ENCODE peak calls at places on chromosome 6, in nine cellular contexts. L, V, O, K, T, M, U, S and I are unnamed samples.

GRCh38 chr6:158068893-158069799 is 87.5 kb downstream of the SYNJ2 start:
- DNase-seq in L (peak), K (no peak), V (no peak), O (peak), U (peak), S (peak), M (no peak), T (peak), I (peak)

GRCh38 chr6:141164042-141164748 is 968.5 kb upstream of the GJE1 start:
- DNase-seq in L (no peak), S (no peak), V (no peak), O (no peak), M (no peak), K (no peak), T (no peak), U (no peak), I (peak)

GRCh38 chr6:39263299-39264037 is 34.2 kb upstream of the KCNK5 start:
- DNase-seq in U (no peak), M (no peak), V (no peak), T (no peak), L (no peak), S (no peak), K (no peak), O (no peak), I (peak)

GRCh38 chr6:141988954-141989705 is 143.6 kb upstream of the GJE1 start:
- DNase-seq in T (no peak), L (peak), M (no peak), S (peak), O (peak), U (no peak), K (peak), V (peak), I (peak)

GRCh38 chr6:105986998-105987397 is 99.1 kb upstream of the PRDM1 start:
- DNase-seq in V (no peak), K (no peak), U (no peak), L (peak), M (no peak), S (no peak), O (no peak), T (no peak), I (no peak)

GRCh38 chr6:149045404-149045803 is 272.1 kb upstream of the TAB2 start:
- DNase-seq in U (no peak), S (no peak), T (no peak), O (no peak), V (no peak), K (no peak), M (no peak), L (no peak), I (peak)

GRCh38 chr6:121504227-121504626 is 68.8 kb downstream of the GJA1 start:
- DNase-seq in O (peak), M (no peak), V (no peak), T (no peak), U (no peak), S (peak), K (no peak), L (peak), I (no peak)

GRCh38 chr6:146472918-146473317 is 70.7 kb upstream of the RAB32 start:
- DNase-seq in L (no peak), V (no peak), S (no peak), U (no peak), K (no peak), T (no peak), O (no peak), M (no peak), I (peak)

GRCh38 chr6:153043719-153044118 is 41.2 kb upstream of the MTRF1L start:
- DNase-seq in M (no peak), O (no peak), U (no peak), K (no peak), T (no peak), S (no peak), V (no peak), L (no peak), I (no peak)

GRCh38 chr6:56642366-56643261 is at the start of gene DST:
- DNase-seq in T (no peak), U (peak), L (peak), K (no peak), S (peak), V (no peak), O (peak), M (no peak), I (no peak)

GRCh38 chr6:22754111-22754510 is 184.7 kb downstream of the HDGFL1 start:
- DNase-seq in O (no peak), T (no peak), L (peak), U (no peak), K (no peak), M (no peak), S (no peak), V (no peak), I (no peak)

GRCh38 chr6:113829702-113830058 is 27.5 kb upstream of the MARCKS start:
- DNase-seq in M (no peak), U (no peak), T (no peak), K (no peak), O (no peak), V (no peak), L (peak), S (no peak), I (no peak)

GRCh38 chr6:97282238-97282725 is 734 bp downstream of the MMS22L start:
- DNase-seq in M (no peak), T (no peak), O (no peak), L (no peak), S (peak), K (peak), U (peak), V (no peak), I (peak)

GRCh38 chr6:105372862-105373182 is 30.1 kb downstream of the PREP start:
- DNase-seq in T (no peak), V (no peak), M (no peak), O (no peak), L (no peak), U (no peak), K (no peak), S (no peak), I (no peak)

GRCh38 chr6:167351656-167352354 is 26.9 kb downstream of the TTLL2 start:
- DNase-seq in O (no peak), K (no peak), L (no peak), M (no peak), U (no peak), V (no peak), S (no peak), T (no peak), I (no peak)

GRCh38 chr6:98295776-98296175 is 538.6 kb upstream of the POU3F2 start:
- DNase-seq in O (no peak), K (no peak), M (no peak), V (no peak), U (no peak), L (no peak), S (no peak), T (no peak), I (peak)

GRCh38 chr6:37699138-37699766 is 1.6 kb upstream of the MDGA1 start:
- DNase-seq in M (peak), T (no peak), V (no peak), K (no peak), L (no peak), S (no peak), O (no peak), U (no peak), I (no peak)

GRCh38 chr6:167350731-167351655 is 26.1 kb downstream of the TTLL2 start:
- DNase-seq in L (no peak), O (no peak), T (peak), S (no peak), K (peak), V (peak), U (peak), M (peak), I (peak)

GRCh38 chr6:121309768-121310473 is 24.4 kb downstream of the TBC1D32 start:
- DNase-seq in O (peak), K (no peak), L (peak), T (no peak), M (no peak), V (no peak), S (peak), U (no peak), I (no peak)